ENCODE peak calls at places on chromosomes 1 and 21, in five cellular contexts. Y, U, R, P and L are unnamed samples.

GRCh38 chr1:2411801-2412394 is 466 bp downstream of the PEX10 start:
- DNase-seq in Y (no peak), U (no peak), R (peak; percentile 24), P (no peak), L (no peak)

GRCh38 chr1:185632659-185633428 is 101.3 kb upstream of the HMCN1 start:
- DNase-seq in Y (no peak), U (no peak), R (no peak), P (no peak), L (no peak)

GRCh38 chr1:47569681-47570470 is 132.0 kb downstream of the FOXD2 start:
- DNase-seq in Y (peak; percentile 82), U (no peak), R (peak; percentile 24), P (peak; percentile 65), L (no peak)

GRCh38 chr1:31605908-31606427 is 11.5 kb upstream of the HCRTR1 start:
- DNase-seq in Y (no peak), U (no peak), R (no peak), P (no peak), L (no peak)

GRCh38 chr21:44759628-44760285 is 41.9 kb downstream of the UBE2G2 start:
- DNase-seq in Y (no peak), U (no peak), R (no peak), P (no peak), L (no peak)

GRCh38 chr1:230701434-230701833 is 12.5 kb downstream of the AGT start:
- DNase-seq in Y (no peak), U (no peak), R (no peak), P (no peak), L (no peak)

GRCh38 chr21:20253261-20253660 is 744.9 kb upstream of the NCAM2 start:
- DNase-seq in Y (no peak), U (no peak), R (no peak), P (no peak), L (no peak)

GRCh38 chr21:18350216-18350615 is 53.4 kb downstream of the TMPRSS15 start:
- DNase-seq in Y (no peak), U (no peak), R (no peak), P (no peak), L (no peak)

DNA sequence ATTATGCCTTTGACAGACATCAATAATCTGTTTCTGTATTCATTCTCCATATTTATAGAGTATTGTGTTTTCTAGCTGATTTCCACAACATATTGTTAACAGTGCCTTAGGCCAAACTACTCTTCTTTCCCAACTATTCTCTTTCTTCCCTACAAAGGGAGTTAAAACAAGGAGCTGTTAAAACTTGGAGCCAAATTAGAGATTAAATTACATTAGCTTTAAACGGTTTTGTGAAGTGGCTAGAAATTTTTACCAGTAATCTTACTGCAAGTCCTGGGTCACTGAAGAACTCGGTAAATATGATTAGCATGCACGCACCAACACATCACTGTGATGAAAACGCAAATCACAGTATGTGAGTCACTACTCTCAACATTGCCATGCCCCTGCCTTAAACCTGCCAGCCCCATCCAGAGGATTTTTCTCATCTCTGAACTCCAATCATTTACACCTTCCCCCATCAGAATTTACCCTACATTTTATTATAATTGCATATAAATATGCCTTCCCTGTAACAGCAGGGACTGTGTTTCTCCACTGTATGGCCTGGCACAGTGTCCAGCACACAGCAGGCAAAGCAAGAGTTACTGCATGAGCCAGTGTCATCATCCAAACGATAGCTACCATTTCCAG is 1.5 kb upstream of the PRDX6 start:
- DNase-seq in Y (no peak), U (no peak), R (no peak), P (no peak), L (no peak)
- H3K4me1 ChIP-seq in Y (peaks cover 31% of the 10 kb centered on the region), U (peaks cover 31% of the 10 kb centered on the region), R (peaks cover 48% of the 10 kb centered on the region), P (peaks cover 33% of the 10 kb centered on the region), L (peaks cover 54% of the 10 kb centered on the region)

DNA sequence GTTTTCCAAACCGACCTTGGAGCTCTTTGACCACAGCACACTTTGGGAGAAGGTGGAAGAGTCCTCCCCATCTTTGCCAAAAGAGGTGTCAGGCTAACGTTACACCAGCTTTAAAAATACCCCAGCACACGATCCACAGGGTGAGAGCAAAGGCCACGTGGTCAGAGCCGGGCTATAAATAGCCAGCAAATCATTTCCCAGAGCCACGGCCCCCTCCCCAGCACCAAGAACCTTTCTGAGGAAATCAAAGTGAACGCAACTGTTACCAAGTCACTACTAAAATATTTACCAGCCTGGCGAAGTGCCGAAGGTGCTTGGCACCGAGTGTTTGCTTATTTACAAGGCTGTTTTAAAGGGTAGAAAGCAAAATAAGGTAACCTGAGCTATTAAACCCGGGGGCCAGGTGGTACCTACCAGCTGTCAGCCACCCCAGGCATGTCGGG is 72.4 kb downstream of the CASZ1 start:
- DNase-seq in Y (no peak), U (no peak), R (peak; percentile 96), P (no peak), L (no peak)
- H3K4me1 ChIP-seq in Y (peaks cover 10% of the 10 kb centered on the region), U (no peaks in the 10 kb centered on the region), R (peaks cover 57% of the 10 kb centered on the region), P (peaks cover 49% of the 10 kb centered on the region), L (no peaks in the 10 kb centered on the region)

DNA sequence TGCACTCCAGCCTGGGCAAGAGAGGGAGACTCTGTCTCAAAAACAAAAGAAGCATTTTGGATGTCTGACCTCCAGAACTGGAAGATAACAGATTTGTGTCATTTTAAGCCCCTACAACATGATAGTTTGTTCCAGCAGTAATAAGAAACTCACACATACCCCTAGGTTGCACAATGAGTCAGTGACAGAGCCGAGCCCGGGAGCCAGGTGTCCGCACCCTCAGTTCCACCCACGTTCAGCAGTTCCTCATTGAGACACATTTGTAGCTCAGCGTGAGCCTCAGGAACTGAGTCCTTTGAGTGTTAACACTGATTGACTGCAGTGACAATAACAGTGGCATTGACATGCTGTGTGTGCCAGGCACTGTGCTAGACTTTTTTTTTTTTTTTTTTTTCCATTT is 19.8 kb downstream of the LRRC38 start:
- DNase-seq in Y (no peak), U (no peak), R (peak; percentile 91), P (no peak), L (no peak)
- H3K4me1 ChIP-seq in Y (peaks cover 6% of the 10 kb centered on the region), U (no peaks in the 10 kb centered on the region), R (peaks cover 39% of the 10 kb centered on the region), P (peaks cover 6% of the 10 kb centered on the region), L (no peaks in the 10 kb centered on the region)

DNA sequence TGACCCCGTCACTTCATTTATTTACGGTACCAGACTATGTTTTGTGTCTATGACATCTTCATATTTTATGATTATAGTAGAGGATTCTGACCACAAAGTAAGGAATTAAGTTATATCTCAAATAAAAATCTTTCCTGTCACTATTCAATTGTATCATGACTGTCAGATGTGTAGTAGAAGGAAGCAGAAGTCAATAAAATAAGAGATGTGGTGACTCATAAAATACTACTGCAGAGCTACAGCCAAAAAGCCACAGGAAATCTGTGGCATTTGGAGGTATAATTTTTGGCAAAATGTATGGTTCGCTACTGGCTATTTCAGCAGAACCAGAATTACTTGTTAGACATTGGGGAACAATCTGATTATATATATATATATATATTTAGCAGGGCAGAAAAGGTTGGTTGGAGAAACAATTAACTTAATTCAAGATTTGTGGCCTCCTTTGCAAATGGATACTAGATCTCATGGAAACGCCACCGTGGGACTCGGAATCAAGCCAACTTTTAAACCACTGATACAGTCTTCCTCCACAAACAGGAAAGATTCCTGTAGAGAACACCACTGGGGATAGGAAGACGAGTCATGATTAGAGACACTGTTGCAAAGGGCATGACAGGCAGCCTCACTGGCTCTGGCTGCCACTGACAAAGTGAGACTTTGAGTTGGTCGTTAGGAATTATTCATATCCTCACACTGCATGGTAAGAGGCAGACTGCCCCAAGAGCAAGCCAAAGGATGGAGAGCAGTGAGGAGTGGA is 5.1 kb downstream of the FCRL2 start:
- DNase-seq in Y (no peak), U (no peak), R (no peak), P (no peak), L (no peak)
- H3K4me1 ChIP-seq in Y (no peaks in the 10 kb centered on the region), U (no peaks in the 10 kb centered on the region), R (no peaks in the 10 kb centered on the region), P (peaks cover 5% of the 10 kb centered on the region), L (no peaks in the 10 kb centered on the region)

GRCh38 chr1:204088596-204088995 is 15.7 kb downstream of the SOX13 start:
- DNase-seq in Y (no peak), U (no peak), R (no peak), P (no peak), L (no peak)
- H3K4me1 ChIP-seq in Y (peaks cover 95% of the 10 kb centered on the region), U (no peaks in the 10 kb centered on the region), R (peaks cover 95% of the 10 kb centered on the region), P (peaks cover 64% of the 10 kb centered on the region), L (no peaks in the 10 kb centered on the region)